ENCODE peak calls at places on chromosome 18, in ten cellular contexts. V is BJ, T is GM13977, G is stomach, I is astrocyte of the cerebellum, F is A549, M is colonic mucosa, J is AG09309, U is HFF-Myc, D is lung. N is an unnamed sample.

GRCh38 chr18:55321268-55322175 is 266.5 kb downstream of the TCF4 start:
- DNase-seq in V (no peak), T (peak; percentile 30), G (peak; percentile 73), I (peak; percentile 84), F (peak; percentile 68), M (peak; percentile 81), J (peak; percentile 78), U (peak; percentile 83), D (peak; percentile 84), N (peak; percentile 84)

GRCh38 chr18:23943903-23944624 is 70.5 kb upstream of the TTC39C start:
- DNase-seq in V (peak; percentile 71), T (no peak), G (no peak), I (no peak), F (peak; percentile 30), M (no peak), J (peak; percentile 73), U (no peak), D (no peak), N (peak; percentile 83)

GRCh38 chr18:23727707-23728493 is 38.6 kb downstream of the LAMA3 start:
- DNase-seq in V (no peak), T (no peak), G (no peak), I (no peak), F (no peak), M (no peak), J (no peak), U (no peak), D (no peak), N (no peak)

GRCh38 chr18:3983351-3983969 is 471.6 kb downstream of the DLGAP1 start:
- DNase-seq in V (peak; percentile 45), T (no peak), G (no peak), I (peak; percentile 84), F (peak; percentile 84), M (no peak), J (peak; percentile 86), U (no peak), D (no peak), N (peak; percentile 27)

GRCh38 chr18:29681578-29681977 is 1361.0 kb downstream of the DSC3 start:
- DNase-seq in V (no peak), T (no peak), G (no peak), I (no peak), F (no peak), M (no peak), J (no peak), U (no peak), D (no peak), N (no peak)

GRCh38 chr18:35524236-35524635 is 26.5 kb upstream of the INO80C start:
- DNase-seq in V (no peak), T (no peak), G (no peak), I (no peak), F (no peak), M (no peak), J (no peak), U (no peak), D (no peak), N (no peak)

GRCh38 chr18:24540896-24541295 is 80.5 kb downstream of the HRH4 start:
- DNase-seq in V (no peak), T (no peak), G (no peak), I (no peak), F (no peak), M (no peak), J (no peak), U (no peak), D (no peak), N (no peak)

GRCh38 chr18:77376733-77377094 is 127.1 kb downstream of the GALR1 start:
- DNase-seq in V (no peak), T (no peak), G (no peak), I (no peak), F (no peak), M (no peak), J (no peak), U (no peak), D (no peak), N (no peak)

GRCh38 chr18:48940854-48941531 is 9.8 kb downstream of the SMAD7 start:
- DNase-seq in V (no peak), T (peak; percentile 73), G (no peak), I (no peak), F (no peak), M (no peak), J (no peak), U (no peak), D (no peak), N (no peak)

GRCh38 chr18:6878881-6879280 is 149.4 kb downstream of the ARHGAP28 start:
- DNase-seq in V (no peak), T (no peak), G (no peak), I (peak; percentile 47), F (no peak), M (no peak), J (no peak), U (peak; percentile 43), D (no peak), N (no peak)

GRCh38 chr18:27073404-27073830 is 111.7 kb downstream of the CHST9 start:
- DNase-seq in V (no peak), T (peak; percentile 23), G (no peak), I (no peak), F (no peak), M (no peak), J (no peak), U (no peak), D (no peak), N (no peak)

GRCh38 chr18:50051288-50051687 is 143.7 kb downstream of the MYO5B start:
- DNase-seq in V (no peak), T (no peak), G (no peak), I (no peak), F (peak; percentile 13), M (no peak), J (no peak), U (no peak), D (no peak), N (no peak)
- TF ChIP-seq CTCF in V (no peak), T (no peak), G (no peak), I (peak; percentile 5), F (peak; percentile 19), M (no peak), J (no peak), U (peak; percentile 22), D (no peak), N (peak; percentile 10)

GRCh38 chr18:711693-712400 is 583 bp downstream of the ENOSF1 start:
- DNase-seq in V (peak; percentile 52), T (peak; percentile 79), G (peak; percentile 72), I (peak; percentile 69), F (peak; percentile 79), M (peak; percentile 85), J (peak; percentile 77), U (no peak), D (peak; percentile 86), N (peak; percentile 64)

GRCh38 chr18:712401-713134 is at the start of gene ENOSF1:
- DNase-seq in V (peak; percentile 9), T (peak; percentile 93), G (peak; percentile 90), I (peak; percentile 16), F (peak; percentile 92), M (peak; percentile 92), J (no peak), U (no peak), D (peak; percentile 88), N (peak; percentile 43)

GRCh38 chr18:711330-711692 is 1.1 kb downstream of the ENOSF1 start:
- DNase-seq in V (no peak), T (no peak), G (no peak), I (no peak), F (peak; percentile 12), M (no peak), J (no peak), U (no peak), D (no peak), N (no peak)

GRCh38 chr18:710418-711300 is 1.8 kb downstream of the ENOSF1 start:
- DNase-seq in V (no peak), T (no peak), G (no peak), I (no peak), F (no peak), M (no peak), J (no peak), U (no peak), D (no peak), N (no peak)

DNA sequence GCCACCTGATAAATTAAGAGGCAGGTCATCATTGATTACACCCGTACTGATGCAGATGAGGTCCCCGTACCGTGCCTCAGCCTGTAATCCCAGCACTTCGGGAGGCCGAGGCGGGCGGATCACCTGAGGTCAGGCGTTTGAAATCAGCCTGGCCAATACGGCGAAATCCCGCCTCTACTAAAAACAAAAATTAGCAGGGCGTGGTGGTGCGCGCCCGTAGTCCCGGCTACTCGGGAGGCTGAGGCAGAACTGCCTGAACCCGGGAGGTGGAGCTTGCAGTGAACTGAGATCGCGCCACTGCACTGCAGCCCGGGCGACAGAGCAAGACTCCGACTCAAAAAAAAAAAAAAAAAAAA is 683 bp upstream of the ENOSF1 start:
- DNase-seq in V (no peak), T (no peak), G (no peak), I (no peak), F (no peak), M (no peak), J (no peak), U (no peak), D (no peak), N (no peak)
- TF ChIP-seq CTCF in V (no peak), T (no peak), G (no peak), I (no peak), F (no peak), M (no peak), J (no peak), U (no peak), D (no peak), N (no peak)

DNA sequence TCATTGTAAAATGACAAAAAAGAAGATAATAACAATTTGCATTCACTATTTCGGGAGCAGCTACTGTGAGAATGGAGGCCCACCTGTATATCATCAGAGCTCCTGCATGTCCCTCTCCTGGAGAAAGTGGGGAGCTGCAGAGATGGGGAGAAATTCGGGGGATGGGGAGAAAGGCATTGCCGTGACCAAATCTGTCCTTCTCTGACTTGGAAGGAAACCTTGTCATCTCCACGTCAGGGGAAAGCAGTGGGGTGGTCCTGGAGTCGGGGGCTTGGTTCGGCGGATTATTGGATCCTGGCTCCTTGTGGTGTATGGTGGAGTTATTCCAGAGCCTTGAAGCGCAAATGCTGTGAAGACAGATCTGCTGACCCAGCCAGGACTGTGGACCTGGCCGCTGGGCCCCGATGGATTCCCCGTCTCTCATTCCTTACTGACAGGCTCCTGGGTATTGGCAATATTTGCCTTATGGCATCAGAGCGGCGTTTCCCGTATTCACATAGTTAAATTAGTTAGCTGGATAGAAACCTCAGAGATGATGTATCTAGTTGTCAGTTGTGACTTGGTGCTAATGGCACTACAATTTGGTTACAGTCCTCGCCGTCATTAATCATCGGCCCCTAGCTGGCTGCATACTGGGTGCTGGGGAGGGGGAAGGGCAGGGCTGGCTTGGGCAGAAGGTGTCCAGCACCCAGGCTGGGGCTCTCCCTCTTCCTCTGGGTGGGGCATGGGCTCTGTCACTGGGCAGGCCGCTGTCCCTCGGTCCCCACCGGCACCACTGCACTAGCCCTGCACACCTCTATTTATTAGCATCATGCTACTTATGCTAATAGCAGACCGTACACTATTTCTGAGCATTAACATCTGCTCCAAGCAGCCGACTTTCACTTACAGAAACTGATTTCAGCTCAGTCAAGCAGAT is 31.7 kb downstream of the CELF4 start:
- DNase-seq in V (no peak), T (no peak), G (no peak), I (no peak), F (no peak), M (no peak), J (no peak), U (no peak), D (no peak), N (no peak)
- TF ChIP-seq CTCF in V (peak; percentile 17), T (no peak), G (no peak), I (peak; percentile 32), F (no peak), M (no peak), J (peak; percentile 14), U (no peak), D (no peak), N (no peak)

DNA sequence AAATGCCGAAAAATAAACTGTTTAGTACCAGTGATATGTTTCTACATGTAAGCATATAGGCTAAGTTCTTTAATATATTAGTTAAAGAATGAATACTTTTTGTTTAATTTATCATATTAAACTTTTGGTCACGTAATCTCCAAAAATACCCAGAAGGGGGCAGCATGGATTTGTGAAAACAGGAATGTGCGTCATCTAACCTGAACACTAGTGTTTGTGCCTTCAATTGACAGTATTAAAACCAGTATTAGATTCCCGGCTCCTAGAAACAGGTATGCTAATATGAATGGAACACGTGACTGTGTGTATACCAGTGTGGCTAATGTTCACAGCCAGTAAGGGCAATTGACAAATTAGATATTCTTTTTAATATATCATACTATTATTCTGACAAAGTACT is 51.8 kb downstream of the WDR7 start:
- DNase-seq in V (no peak), T (peak; percentile 40), G (no peak), I (peak; percentile 18), F (peak; percentile 49), M (peak; percentile 22), J (no peak), U (peak; percentile 24), D (no peak), N (no peak)
- TF ChIP-seq CTCF in V (peak; percentile 54), T (peak; percentile 38), G (no peak), I (peak; percentile 53), F (peak; percentile 55), M (no peak), J (peak; percentile 50), U (peak; percentile 47), D (no peak), N (peak; percentile 51)